ENCODE peak calls at places on chromosomes 4 and X, in eight cellular contexts. R is endothelial cell, N is spleen, B is astrocyte of the spinal cord, S is AG04449, J is hepatocyte, T is astrocyte, I is PC-3. Z is an unnamed sample.

GRCh38 chrX:10685923-10686595 is 65.7 kb upstream of the MID1 start:
- DNase-seq in R (no peak), N (no peak), B (no peak), S (no peak), J (no peak), T (no peak), I (peak), Z (no peak)

GRCh38 chrX:3651272-3651671 is 62.2 kb downstream of the PRKX start:
- DNase-seq in R (no peak), N (no peak), B (peak), S (no peak), J (peak), T (no peak), I (peak), Z (no peak)

GRCh38 chr4:762211-763190 is 56.9 kb downstream of the PCGF3 start:
- DNase-seq in R (no peak), N (no peak), B (peak), S (no peak), J (peak), T (peak), I (peak), Z (no peak)

GRCh38 chrX:13126785-13127184 is 82.4 kb upstream of the FAM9C start:
- DNase-seq in R (no peak), N (no peak), B (no peak), S (no peak), J (peak), T (peak), I (no peak), Z (no peak)

GRCh38 chrX:33726281-33727160 is 405.6 kb downstream of the FAM47A start:
- DNase-seq in R (peak), N (no peak), B (no peak), S (no peak), J (peak), T (no peak), I (no peak), Z (no peak)

GRCh38 chr4:124863039-124863545 is 150.6 kb upstream of the ANKRD50 start:
- DNase-seq in R (no peak), N (no peak), B (no peak), S (no peak), J (peak), T (no peak), I (no peak), Z (no peak)

GRCh38 chr4:170674176-170674575 is 584.4 kb upstream of the AADAT start:
- DNase-seq in R (no peak), N (no peak), B (no peak), S (no peak), J (no peak), T (no peak), I (peak), Z (no peak)

GRCh38 chr4:1019726-1020470 is 8.5 kb downstream of the FGFRL1 start:
- DNase-seq in R (no peak), N (no peak), B (no peak), S (no peak), J (no peak), T (no peak), I (no peak), Z (no peak)

GRCh38 chr4:40325406-40326019 is 9.6 kb upstream of the CHRNA9 start:
- DNase-seq in R (peak), N (no peak), B (peak), S (no peak), J (peak), T (peak), I (peak), Z (peak)

GRCh38 chrX:30275498-30275897 is 28.6 kb downstream of the MAGEB1 start:
- DNase-seq in R (no peak), N (no peak), B (peak), S (no peak), J (no peak), T (no peak), I (peak), Z (no peak)

GRCh38 chrX:70970482-70970999 is 39.6 kb upstream of the SLC7A3 start:
- DNase-seq in R (no peak), N (no peak), B (peak), S (no peak), J (no peak), T (peak), I (peak), Z (no peak)
- TF ChIP-seq CTCF in R (no peak), N (peak), B (peak), S (no peak), J (peak), T (no peak), I (peak), Z (no peak)

DNA sequence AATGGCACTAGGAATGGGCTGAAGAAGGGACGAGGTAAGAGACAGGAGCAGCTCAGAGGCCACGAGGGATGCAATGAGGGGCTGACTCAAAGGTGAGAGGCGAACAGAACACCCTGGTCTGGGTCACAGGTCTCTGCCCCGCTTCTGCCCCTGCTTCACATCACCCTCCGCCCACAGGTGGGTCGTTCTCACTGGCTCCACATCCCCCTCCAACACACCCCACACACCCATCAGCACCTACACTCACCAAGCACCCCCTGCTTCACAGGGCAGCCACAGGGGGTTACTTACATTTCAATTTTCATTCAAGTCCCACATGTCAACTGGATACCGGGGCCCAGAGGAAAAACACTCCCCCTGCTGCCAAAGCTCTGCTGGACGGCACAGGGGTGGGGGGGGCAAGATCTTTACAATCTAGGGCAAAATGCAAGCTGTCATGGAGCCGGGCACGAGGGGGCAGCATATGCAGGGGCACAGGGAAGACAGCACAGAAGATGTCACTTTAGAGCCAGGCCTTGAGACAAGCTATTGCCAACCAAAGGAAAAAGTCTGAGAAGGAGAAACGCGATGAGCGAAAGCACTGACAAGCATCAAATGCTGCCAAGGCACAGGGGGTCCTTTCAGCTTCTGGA is 94.1 kb downstream of the AFAP1 start:
- DNase-seq in R (no peak), N (no peak), B (peak), S (no peak), J (no peak), T (no peak), I (no peak), Z (no peak)
- TF ChIP-seq CTCF in R (no peak), N (no peak), B (peak), S (no peak), J (no peak), T (peak), I (no peak), Z (no peak)

GRCh38 chrX:106397788-106398538 is 213.8 kb upstream of the RADX start:
- DNase-seq in R (no peak), N (no peak), B (peak), S (no peak), J (no peak), T (no peak), I (peak), Z (no peak)
- TF ChIP-seq CTCF in R (no peak), N (no peak), B (peak), S (no peak), J (peak), T (peak), I (peak), Z (peak)

GRCh38 chr4:146510942-146511341 is 10.8 kb downstream of the SLC10A7 start:
- DNase-seq in R (no peak), N (no peak), B (no peak), S (no peak), J (no peak), T (no peak), I (no peak), Z (no peak)
- TF ChIP-seq CTCF in R (no peak), N (no peak), B (no peak), S (no peak), J (no peak), T (no peak), I (peak), Z (no peak)

GRCh38 chrX:136608295-136608933 is 39.5 kb upstream of the CD40LG start:
- DNase-seq in R (peak), N (peak), B (peak), S (no peak), J (no peak), T (no peak), I (peak), Z (peak)
- TF ChIP-seq CTCF in R (no peak), N (peak), B (peak), S (peak), J (peak), T (no peak), I (peak), Z (peak)

DNA sequence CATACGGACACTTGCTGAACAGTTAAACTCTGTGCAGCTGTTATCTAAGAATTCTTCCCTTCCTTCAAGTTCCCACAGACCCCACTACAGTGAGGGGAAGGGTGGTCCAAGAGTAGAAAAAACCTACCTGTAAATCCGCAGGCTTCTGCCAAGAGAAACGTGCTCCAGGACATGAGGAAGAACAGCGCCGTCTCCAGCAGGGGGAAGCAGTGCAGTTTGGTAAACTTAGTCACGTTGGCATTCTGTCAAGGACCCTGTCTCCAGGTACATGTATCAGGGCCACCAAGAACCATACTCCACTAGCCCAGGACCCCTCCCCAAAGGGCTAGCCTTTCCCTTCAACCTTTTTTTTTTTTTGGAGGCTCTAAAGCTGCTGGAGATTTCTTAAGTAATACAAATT is 79.9 kb downstream of the CHST7 start:
- DNase-seq in R (peak), N (no peak), B (no peak), S (no peak), J (peak), T (no peak), I (peak), Z (peak)
- TF ChIP-seq CTCF in R (no peak), N (peak), B (peak), S (no peak), J (peak), T (peak), I (peak), Z (no peak)

GRCh38 chr4:143085224-143085623 is 99.5 kb upstream of the USP38 start:
- DNase-seq in R (no peak), N (no peak), B (peak), S (no peak), J (no peak), T (no peak), I (peak), Z (no peak)
- TF ChIP-seq CTCF in R (no peak), N (no peak), B (no peak), S (no peak), J (peak), T (peak), I (peak), Z (no peak)

GRCh38 chrX:122087353-122087752 is 1039.9 kb downstream of the GLUD2 start:
- DNase-seq in R (no peak), N (no peak), B (peak), S (no peak), J (no peak), T (no peak), I (no peak), Z (no peak)

GRCh38 chrX:122094611-122095010 is 1047.2 kb downstream of the GLUD2 start:
- DNase-seq in R (no peak), N (no peak), B (peak), S (no peak), J (peak), T (peak), I (peak), Z (no peak)

GRCh38 chrX:122091571-122091970 is 1044.2 kb downstream of the GLUD2 start:
- DNase-seq in R (no peak), N (no peak), B (no peak), S (no peak), J (no peak), T (no peak), I (no peak), Z (no peak)

GRCh38 chrX:122092978-122093377 is 1045.6 kb downstream of the GLUD2 start:
- DNase-seq in R (no peak), N (no peak), B (no peak), S (no peak), J (no peak), T (no peak), I (no peak), Z (no peak)
- TF ChIP-seq CTCF in R (peak), N (no peak), B (no peak), S (no peak), J (no peak), T (no peak), I (no peak), Z (no peak)

GRCh38 chr4:153530996-153531375 is 64.8 kb downstream of the TMEM131L start:
- DNase-seq in R (no peak), N (no peak), B (no peak), S (no peak), J (no peak), T (no peak), I (no peak), Z (no peak)
- TF ChIP-seq CTCF in R (no peak), N (no peak), B (no peak), S (no peak), J (no peak), T (peak), I (no peak), Z (no peak)